ENCODE peak calls at places on chromosomes 2 and 18, in five cellular contexts. K is skeletal muscle cell, U is AG04450, R is IMR-90, W is body of pancreas. A is an unnamed sample.

GRCh38 chr2:40458271-40458794 is 6.4 kb upstream of the SLC8A1 start:
- DNase-seq in K (peak), U (no peak), R (no peak), W (no peak), A (no peak)

GRCh38 chr2:231684314-231685223 is 23.8 kb upstream of the PTMA start:
- DNase-seq in K (no peak), U (no peak), R (no peak), W (peak), A (no peak)

GRCh38 chr2:138113871-138114525 is 149.7 kb downstream of the HNMT start:
- DNase-seq in K (no peak), U (no peak), R (no peak), W (no peak), A (no peak)

GRCh38 chr2:239548491-239548890 is 147.7 kb upstream of the HDAC4 start:
- DNase-seq in K (no peak), U (no peak), R (no peak), W (no peak), A (peak)

GRCh38 chr2:234500394-234501006 is 3.6 kb upstream of the ARL4C start:
- DNase-seq in K (no peak), U (no peak), R (peak), W (peak), A (no peak)

GRCh38 chr2:37683926-37684780 is 12.7 kb upstream of the CDC42EP3 start:
- DNase-seq in K (no peak), U (no peak), R (peak), W (no peak), A (no peak)

GRCh38 chr2:122101319-122101718 is 345.9 kb downstream of the TSN start:
- DNase-seq in K (no peak), U (no peak), R (no peak), W (no peak), A (no peak)

GRCh38 chr2:109269956-109270757 is 141.2 kb downstream of the SH3RF3 start:
- DNase-seq in K (no peak), U (no peak), R (no peak), W (no peak), A (no peak)

GRCh38 chr2:7813541-7814310 is 868.1 kb upstream of the ID2 start:
- DNase-seq in K (no peak), U (no peak), R (peak), W (no peak), A (no peak)

GRCh38 chr2:158926478-158926948 is 41.9 kb upstream of the TANC1 start:
- DNase-seq in K (no peak), U (no peak), R (peak), W (no peak), A (no peak)

GRCh38 chr18:46343940-46344372 is 239.8 kb downstream of the HAUS1 start:
- DNase-seq in K (no peak), U (no peak), R (no peak), W (no peak), A (no peak)

GRCh38 chr2:177165103-177165583 is 47.5 kb upstream of the HNRNPA3 start:
- DNase-seq in K (no peak), U (no peak), R (peak), W (peak), A (no peak)
- H3K4me3 ChIP-seq in K (peak), U (peak), R (peak), W (no peak), A (peak)

DNA sequence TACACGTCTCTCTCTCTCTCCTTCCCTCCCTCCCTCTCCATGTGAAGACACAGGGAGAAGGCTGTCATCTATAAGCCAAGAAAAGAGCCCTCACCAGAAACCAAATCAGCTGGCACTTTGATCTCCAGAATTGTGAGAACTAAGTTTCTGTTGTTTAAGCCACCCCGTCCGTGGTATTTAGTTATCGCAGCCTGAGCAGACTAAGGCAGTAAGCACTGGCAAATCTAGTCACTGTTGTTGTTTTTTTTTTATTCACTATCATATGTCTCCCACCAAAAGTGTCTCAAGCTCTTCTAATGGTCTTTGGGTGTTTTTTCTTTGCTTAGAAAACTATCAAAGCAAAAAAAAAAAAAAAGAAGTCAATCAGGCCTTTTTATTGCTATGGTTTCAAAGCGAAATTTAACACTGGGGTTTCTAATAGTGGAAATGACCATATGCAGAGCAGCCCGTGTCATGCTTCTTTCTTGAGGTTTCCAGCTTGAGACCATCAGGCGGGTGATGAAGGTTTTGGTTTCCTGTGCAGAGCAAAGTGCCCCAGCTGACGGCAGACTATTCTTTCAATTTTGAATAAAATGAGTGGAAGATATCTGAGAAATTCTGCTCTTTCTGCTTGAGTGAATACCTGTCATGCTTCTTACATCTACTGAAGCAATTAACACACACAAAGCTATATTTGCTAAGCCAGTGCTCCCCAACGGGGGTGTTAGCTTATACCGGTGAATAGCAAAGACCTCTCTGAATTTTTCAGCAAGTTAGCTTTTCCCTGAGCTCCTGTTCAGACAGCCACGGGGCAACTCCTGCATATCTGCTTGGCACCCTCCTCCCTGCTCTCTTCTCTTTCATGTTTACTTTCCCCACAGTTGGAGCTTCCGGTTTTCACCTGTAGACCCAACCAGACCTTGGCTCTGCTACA is 394.1 kb upstream of the ATP5MC3 start:
- DNase-seq in K (no peak), U (no peak), R (no peak), W (no peak), A (no peak)
- H3K4me3 ChIP-seq in K (no peak), U (no peak), R (no peak), W (no peak), A (no peak)

GRCh38 chr18:36186461-36187137 is 698 bp upstream of the MOCOS start:
- DNase-seq in K (no peak), U (no peak), R (no peak), W (peak), A (no peak)
- H3K4me3 ChIP-seq in K (peak), U (peak), R (peak), W (peak), A (peak)

GRCh38 chr2:61660511-61661388 is 122.6 kb upstream of the XPO1 start:
- DNase-seq in K (no peak), U (no peak), R (no peak), W (peak), A (no peak)
- H3K4me3 ChIP-seq in K (no peak), U (no peak), R (no peak), W (no peak), A (no peak)

DNA sequence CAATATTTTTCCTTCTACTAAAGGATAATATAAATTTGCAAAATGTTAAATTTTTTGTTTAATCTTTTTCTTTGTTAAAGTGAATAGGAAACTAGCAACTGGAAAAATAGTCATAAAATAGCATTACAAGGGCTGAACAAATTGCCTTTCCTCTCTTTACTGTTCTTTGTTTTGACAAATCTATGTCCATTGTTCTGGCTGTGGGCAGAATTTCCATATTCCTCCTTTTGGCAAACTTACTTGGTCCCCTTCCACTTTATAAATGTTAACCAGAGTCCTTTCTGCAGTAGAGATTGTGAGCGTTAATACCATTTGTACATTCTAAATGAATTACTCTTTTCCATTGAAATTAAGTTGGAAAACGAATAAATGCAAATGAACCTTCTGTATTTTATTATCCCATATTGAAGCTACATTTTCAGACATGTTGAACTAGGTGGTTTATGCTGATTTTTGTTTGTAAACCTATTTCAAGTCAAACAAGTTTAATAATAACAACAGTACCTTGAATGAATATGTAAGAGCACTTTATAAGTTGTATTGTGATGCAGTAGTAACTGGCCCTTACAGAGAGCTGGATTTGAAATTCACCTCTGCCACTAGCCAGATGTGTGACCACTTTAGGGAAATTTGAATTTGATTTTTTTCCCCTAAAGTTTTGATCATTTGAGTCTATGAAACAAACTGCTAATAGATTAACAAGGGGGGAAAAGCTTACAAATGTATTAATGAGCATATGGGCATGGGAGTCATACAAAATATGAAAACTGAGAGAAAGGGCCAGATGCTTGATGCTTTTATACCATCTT is 3.3 kb downstream of the RNF125 start:
- DNase-seq in K (no peak), U (no peak), R (no peak), W (no peak), A (no peak)
- H3K4me3 ChIP-seq in K (no peak), U (no peak), R (no peak), W (no peak), A (no peak)

DNA sequence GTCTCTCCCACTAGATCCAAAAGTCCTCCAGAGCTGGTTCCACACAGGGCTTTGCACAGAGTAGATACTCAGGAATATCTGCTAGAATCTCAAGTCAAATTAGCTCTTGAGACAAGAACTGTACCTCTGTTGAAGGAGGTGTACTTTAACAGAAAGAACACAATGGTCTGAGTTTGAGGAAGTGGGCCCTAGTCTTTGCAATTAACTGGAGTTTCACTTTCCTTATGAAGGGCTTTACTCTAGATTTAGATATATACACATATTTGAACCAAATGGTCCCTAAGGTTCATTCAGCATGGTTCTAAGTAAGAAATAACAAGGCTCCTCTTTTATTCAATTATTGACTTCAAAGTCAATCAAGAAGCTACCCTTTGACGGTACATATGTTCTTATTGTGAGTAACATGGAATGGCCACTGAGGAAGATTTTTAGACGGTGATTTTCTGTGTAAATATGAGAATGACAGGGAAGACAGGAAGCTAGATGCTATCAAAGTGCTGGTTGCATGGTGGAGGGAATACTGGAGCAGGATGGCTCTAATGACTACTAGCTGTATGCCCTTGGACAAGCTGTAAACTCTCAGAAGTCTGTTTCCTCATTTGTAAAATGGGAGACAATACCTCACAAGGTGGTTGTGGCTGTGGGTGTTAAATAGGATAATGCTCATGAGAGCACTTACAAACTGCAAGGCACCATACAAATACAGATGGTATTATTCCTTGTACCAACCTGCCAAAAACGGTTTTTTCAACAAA is 73.5 kb upstream of the SERTAD2 start:
- DNase-seq in K (no peak), U (no peak), R (no peak), W (no peak), A (no peak)
- H3K4me3 ChIP-seq in K (no peak), U (no peak), R (no peak), W (no peak), A (peak)

GRCh38 chr2:205683991-205684390 is 1.7 kb downstream of the NRP2 start:
- DNase-seq in K (no peak), U (no peak), R (no peak), W (no peak), A (no peak)
- H3K4me3 ChIP-seq in K (peak), U (peak), R (peak), W (no peak), A (peak)

GRCh38 chr2:20647764-20648164 is 3.1 kb downstream of the HS1BP3 start:
- DNase-seq in K (no peak), U (no peak), R (no peak), W (no peak), A (no peak)
- H3K4me3 ChIP-seq in K (no peak), U (no peak), R (no peak), W (no peak), A (no peak)

DNA sequence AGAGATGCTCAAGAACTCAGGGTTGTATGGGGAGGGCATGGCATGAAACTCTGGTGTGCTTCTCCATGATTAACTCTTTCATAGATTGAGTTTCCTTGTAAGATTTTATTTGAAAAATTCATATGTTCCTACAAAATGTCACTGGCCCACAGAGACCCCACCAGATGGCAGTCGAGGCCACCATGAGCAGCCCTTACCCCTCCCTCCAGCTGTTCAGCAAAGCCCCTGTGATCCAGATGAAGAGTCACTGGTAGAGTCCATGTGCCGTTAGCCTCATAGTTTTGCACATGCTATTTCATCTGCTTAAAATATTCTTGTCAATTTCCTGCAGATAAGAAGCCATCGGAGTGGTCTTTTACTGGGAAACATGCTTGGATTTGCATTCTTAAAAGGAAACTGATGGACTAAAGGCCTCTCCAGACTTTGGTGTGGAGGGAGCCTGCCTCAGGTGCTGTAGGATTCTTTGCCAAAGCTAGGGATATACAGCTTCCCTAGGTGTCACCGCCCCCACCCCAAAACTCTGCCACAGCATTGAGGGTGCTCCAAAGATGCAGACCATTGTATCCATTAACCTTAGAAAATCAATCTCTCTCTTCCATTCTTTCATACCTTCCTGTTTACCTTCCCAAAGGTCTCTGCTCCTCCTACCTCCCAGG is 18.8 kb downstream of the ZNF385B start:
- DNase-seq in K (no peak), U (no peak), R (no peak), W (no peak), A (no peak)
- H3K4me3 ChIP-seq in K (no peak), U (no peak), R (no peak), W (no peak), A (no peak)